ENCODE peak calls at places on chromosomes 2 and 18, in five cellular contexts. One of them, this sample, is unnamed.
A peak's percentile ranks its signal among the peaks of the same experiment; 100 is the strongest.

GRCh38 chr2:221106241-221106640 is 465.9 kb downstream of the EPHA4 start:
- DNase-seq in HCT116: no peak
- DNase-seq in GM23338: no peak
- DNase-seq in cardiac muscle cell: no peak
- DNase-seq in psoas muscle: no peak
- DNase-seq in this sample: no peak

GRCh38 chr2:71965530-71965929 is 182.1 kb downstream of the CYP26B1 start:
- DNase-seq in cardiac muscle cell: no peak
- DNase-seq in psoas muscle: no peak
- DNase-seq in GM23338: no peak
- DNase-seq in HCT116: no peak
- DNase-seq in this sample: no peak

GRCh38 chr2:164606557-164606956 is 14.7 kb downstream of the GRB14 start:
- DNase-seq in cardiac muscle cell: no peak
- DNase-seq in GM23338: no peak
- DNase-seq in HCT116: no peak
- DNase-seq in psoas muscle: no peak
- DNase-seq in this sample: no peak

GRCh38 chr18:76460482-76460881 is 34.6 kb downstream of the ZNF516 start:
- DNase-seq in cardiac muscle cell: no peak
- DNase-seq in HCT116: no peak
- DNase-seq in GM23338: no peak
- DNase-seq in psoas muscle: no peak
- DNase-seq in this sample: no peak

GRCh38 chr18:23619388-23619873 is 33.1 kb upstream of the NPC1 start:
- DNase-seq in psoas muscle: peak; percentile 23
- DNase-seq in cardiac muscle cell: peak; percentile 55
- DNase-seq in HCT116: no peak
- DNase-seq in GM23338: peak; percentile 70
- DNase-seq in this sample: peak; percentile 36

GRCh38 chr2:126115975-126116374 is 540.0 kb upstream of the GYPC start:
- DNase-seq in psoas muscle: no peak
- DNase-seq in HCT116: no peak
- DNase-seq in cardiac muscle cell: no peak
- DNase-seq in GM23338: peak; percentile 3
- DNase-seq in this sample: no peak

GRCh38 chr2:23377772-23378171 is 7.2 kb upstream of the KLHL29 start:
- DNase-seq in HCT116: no peak
- DNase-seq in psoas muscle: no peak
- DNase-seq in cardiac muscle cell: no peak
- DNase-seq in GM23338: no peak
- DNase-seq in this sample: no peak

GRCh38 chr2:61021228-61021660 is 3.2 kb upstream of the PUS10 start:
- DNase-seq in psoas muscle: no peak
- DNase-seq in HCT116: no peak
- DNase-seq in cardiac muscle cell: no peak
- DNase-seq in GM23338: no peak
- DNase-seq in this sample: no peak

GRCh38 chr2:112121682-112122254 is 16.4 kb upstream of the FBLN7 start:
- DNase-seq in cardiac muscle cell: peak; percentile 41
- DNase-seq in HCT116: peak; percentile 26
- DNase-seq in psoas muscle: no peak
- DNase-seq in GM23338: peak; percentile 68
- DNase-seq in this sample: peak; percentile 52

GRCh38 chr2:136057023-136057801 is 60.7 kb downstream of the CXCR4 start:
- DNase-seq in cardiac muscle cell: no peak
- DNase-seq in GM23338: no peak
- DNase-seq in psoas muscle: no peak
- DNase-seq in HCT116: no peak
- DNase-seq in this sample: peak; percentile 82

GRCh38 chr2:135744761-135745314 is 3.2 kb downstream of the UBXN4 start:
- DNase-seq in psoas muscle: no peak
- DNase-seq in GM23338: peak; percentile 52
- DNase-seq in HCT116: no peak
- DNase-seq in cardiac muscle cell: peak; percentile 4
- DNase-seq in this sample: peak; percentile 42

GRCh38 chr2:177489719-177490301 is 97.2 kb downstream of the AGPS start:
- DNase-seq in GM23338: peak; percentile 68
- DNase-seq in cardiac muscle cell: peak; percentile 55
- DNase-seq in psoas muscle: no peak
- DNase-seq in HCT116: peak; percentile 8
- DNase-seq in this sample: peak; percentile 9
- TF ChIP-seq CTCF in GM23338: peak; percentile 62
- TF ChIP-seq CTCF in cardiac muscle cell: peak; percentile 62
- TF ChIP-seq CTCF in psoas muscle: peak; percentile 44
- TF ChIP-seq CTCF in HCT116: peak; percentile 51
- TF ChIP-seq CTCF in this sample: peak; percentile 37

GRCh38 chr2:113838277-113838676 is 51.6 kb upstream of the ACTR3 start:
- DNase-seq in psoas muscle: no peak
- DNase-seq in cardiac muscle cell: no peak
- DNase-seq in GM23338: no peak
- DNase-seq in HCT116: no peak
- DNase-seq in this sample: no peak

GRCh38 chr2:113846439-113846838 is 43.5 kb upstream of the ACTR3 start:
- DNase-seq in GM23338: no peak
- DNase-seq in psoas muscle: no peak
- DNase-seq in HCT116: no peak
- DNase-seq in cardiac muscle cell: no peak
- DNase-seq in this sample: no peak

GRCh38 chr2:113838744-113839444 is 51.0 kb upstream of the ACTR3 start:
- DNase-seq in HCT116: no peak
- DNase-seq in GM23338: no peak
- DNase-seq in psoas muscle: no peak
- DNase-seq in cardiac muscle cell: no peak
- DNase-seq in this sample: no peak

GRCh38 chr2:113842919-113843736 is 46.8 kb upstream of the ACTR3 start:
- DNase-seq in psoas muscle: no peak
- DNase-seq in GM23338: no peak
- DNase-seq in HCT116: no peak
- DNase-seq in cardiac muscle cell: no peak
- DNase-seq in this sample: no peak

DNA sequence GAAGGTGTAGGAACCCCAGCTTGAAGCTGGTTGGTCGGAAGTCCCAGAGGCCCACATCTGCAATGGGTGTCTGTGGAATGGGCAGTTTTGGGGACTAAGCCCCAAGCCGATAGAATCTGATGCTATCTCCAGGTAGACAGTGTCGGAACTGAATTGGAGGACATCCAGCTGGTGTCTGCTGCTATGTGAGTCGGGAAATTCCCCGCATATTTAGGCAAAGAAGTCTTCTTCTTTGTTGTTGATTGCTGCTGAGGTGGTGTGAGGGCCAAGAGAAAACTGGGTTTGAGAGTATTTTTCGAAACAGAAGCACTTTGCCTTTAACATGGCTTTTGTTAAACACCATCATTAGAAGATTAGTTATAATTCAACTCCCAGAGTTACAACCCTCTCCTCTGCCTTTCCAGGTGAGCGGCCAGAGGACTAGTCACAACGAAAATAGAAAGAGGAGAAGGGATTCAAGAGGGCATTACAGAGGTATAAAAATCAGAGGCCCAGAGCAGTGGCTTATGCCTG is 49.4 kb upstream of the ACTR3 start:
- DNase-seq in cardiac muscle cell: no peak
- DNase-seq in GM23338: peak; percentile 60
- DNase-seq in psoas muscle: no peak
- DNase-seq in HCT116: no peak
- DNase-seq in this sample: no peak
- H3K4me3 ChIP-seq in cardiac muscle cell: no peak overlapping the region
- H3K4me3 ChIP-seq in GM23338: no peak overlapping the region
- H3K4me3 ChIP-seq in psoas muscle: no peak overlapping the region
- H3K4me3 ChIP-seq in HCT116: no peak overlapping the region
- H3K4me3 ChIP-seq in this sample: no peak overlapping the region

GRCh38 chr2:88042476-88042875 is 13.1 kb downstream of the KRCC1 start:
- DNase-seq in HCT116: no peak
- DNase-seq in cardiac muscle cell: no peak
- DNase-seq in psoas muscle: no peak
- DNase-seq in GM23338: no peak
- DNase-seq in this sample: no peak

GRCh38 chr2:88036162-88036561 is 19.4 kb downstream of the KRCC1 start:
- DNase-seq in GM23338: no peak
- DNase-seq in psoas muscle: no peak
- DNase-seq in HCT116: no peak
- DNase-seq in cardiac muscle cell: no peak
- DNase-seq in this sample: no peak

DNA sequence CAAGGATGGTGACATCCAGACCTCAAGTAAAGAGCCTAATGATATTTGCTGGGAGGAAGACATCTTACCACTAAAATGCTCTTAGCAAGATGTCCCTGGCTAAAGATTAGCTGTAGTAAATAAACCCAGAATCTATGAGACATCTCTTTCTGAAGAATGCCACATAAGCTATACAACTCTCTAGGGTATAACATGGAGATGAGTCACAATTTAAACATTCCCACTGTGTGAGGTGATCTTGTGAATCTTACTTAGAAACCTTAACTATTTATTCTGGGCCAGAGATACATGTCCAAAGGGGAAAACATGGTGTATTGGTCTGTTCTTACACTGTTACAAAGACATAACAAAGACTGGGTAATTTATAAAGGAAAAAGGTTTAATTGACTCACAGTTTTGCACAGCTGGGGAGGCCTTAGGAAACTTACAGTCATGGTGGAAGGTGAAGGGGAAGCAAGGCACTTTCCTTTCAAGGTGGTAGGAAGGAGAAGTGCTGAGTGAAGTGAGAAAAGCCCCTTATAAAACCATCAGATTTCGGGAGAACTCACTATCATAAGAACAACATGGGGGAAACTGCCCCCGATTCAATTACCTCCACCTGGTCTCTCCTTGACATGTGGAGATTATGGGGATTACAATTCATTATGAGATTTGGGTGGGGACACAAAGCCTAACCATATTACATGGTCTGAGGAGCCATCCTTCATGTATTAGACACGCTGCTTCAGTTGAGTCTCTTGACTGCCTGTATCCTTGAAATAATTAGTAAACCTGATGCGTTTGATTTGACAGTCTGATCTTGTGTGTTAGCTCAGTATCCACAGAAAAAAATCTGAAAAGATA is 17.1 kb downstream of the KRCC1 start:
- DNase-seq in psoas muscle: no peak
- DNase-seq in HCT116: no peak
- DNase-seq in GM23338: no peak
- DNase-seq in cardiac muscle cell: no peak
- DNase-seq in this sample: no peak
- TF ChIP-seq CTCF in psoas muscle: no peak
- TF ChIP-seq CTCF in HCT116: no peak
- TF ChIP-seq CTCF in GM23338: no peak
- TF ChIP-seq CTCF in cardiac muscle cell: no peak
- TF ChIP-seq CTCF in this sample: no peak

GRCh38 chr2:36911012-36911411 is 55.3 kb downstream of the STRN start:
- DNase-seq in HCT116: no peak
- DNase-seq in psoas muscle: no peak
- DNase-seq in GM23338: no peak
- DNase-seq in cardiac muscle cell: no peak
- DNase-seq in this sample: no peak

GRCh38 chr2:36919041-36919837 is 47.1 kb downstream of the STRN start:
- DNase-seq in HCT116: no peak
- DNase-seq in cardiac muscle cell: peak; percentile 16
- DNase-seq in psoas muscle: no peak
- DNase-seq in GM23338: peak; percentile 46
- DNase-seq in this sample: no peak

GRCh38 chr2:36912692-36913091 is 53.6 kb downstream of the STRN start:
- DNase-seq in GM23338: no peak
- DNase-seq in cardiac muscle cell: no peak
- DNase-seq in psoas muscle: no peak
- DNase-seq in HCT116: no peak
- DNase-seq in this sample: no peak

GRCh38 chr2:36918307-36918706 is 48.0 kb downstream of the STRN start:
- DNase-seq in HCT116: no peak
- DNase-seq in cardiac muscle cell: no peak
- DNase-seq in psoas muscle: no peak
- DNase-seq in GM23338: no peak
- DNase-seq in this sample: no peak

GRCh38 chr2:36915627-36916026 is 50.7 kb downstream of the STRN start:
- DNase-seq in cardiac muscle cell: no peak
- DNase-seq in HCT116: no peak
- DNase-seq in psoas muscle: no peak
- DNase-seq in GM23338: no peak
- DNase-seq in this sample: no peak
- H3K4me3 ChIP-seq in cardiac muscle cell: no peak overlapping the region
- H3K4me3 ChIP-seq in HCT116: no peak overlapping the region
- H3K4me3 ChIP-seq in psoas muscle: no peak overlapping the region
- H3K4me3 ChIP-seq in GM23338: no peak overlapping the region
- H3K4me3 ChIP-seq in this sample: no peak overlapping the region

DNA sequence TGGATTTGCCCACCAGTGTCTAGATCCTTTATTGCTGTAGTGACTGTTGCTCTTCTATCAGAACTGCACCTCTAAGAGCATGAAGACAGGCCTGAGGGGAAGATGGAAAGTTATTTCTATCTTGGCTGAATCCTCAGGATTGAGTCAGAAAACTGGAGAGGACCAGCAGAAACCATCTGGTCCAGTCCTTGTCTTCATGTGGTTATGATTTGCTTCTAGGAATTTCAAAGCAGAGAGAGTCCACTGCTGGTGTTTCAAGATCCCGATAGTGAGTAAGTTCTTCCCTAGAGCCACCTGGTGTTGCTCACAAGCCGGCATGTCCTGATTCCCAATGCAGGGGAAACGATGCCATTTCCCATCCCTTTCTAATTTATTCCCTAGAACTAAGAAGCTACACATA is 84.2 kb downstream of the NCKAP5 start:
- DNase-seq in psoas muscle: no peak
- DNase-seq in HCT116: no peak
- DNase-seq in cardiac muscle cell: no peak
- DNase-seq in GM23338: no peak
- DNase-seq in this sample: no peak
- TF ChIP-seq CTCF in psoas muscle: no peak
- TF ChIP-seq CTCF in HCT116: no peak
- TF ChIP-seq CTCF in cardiac muscle cell: no peak
- TF ChIP-seq CTCF in GM23338: no peak
- TF ChIP-seq CTCF in this sample: no peak

GRCh38 chr2:218009191-218010114 is 6.7 kb upstream of the TNS1 start:
- DNase-seq in HCT116: no peak
- DNase-seq in GM23338: peak; percentile 62
- DNase-seq in cardiac muscle cell: no peak
- DNase-seq in psoas muscle: no peak
- DNase-seq in this sample: no peak
- H3K4me3 ChIP-seq in HCT116: peak overlapping the region; percentile 69
- H3K4me3 ChIP-seq in GM23338: peak overlapping the region; percentile 84
- H3K4me3 ChIP-seq in cardiac muscle cell: peak overlapping the region; percentile 29
- H3K4me3 ChIP-seq in psoas muscle: peak overlapping the region; percentile 68
- H3K4me3 ChIP-seq in this sample: no peak overlapping the region

DNA sequence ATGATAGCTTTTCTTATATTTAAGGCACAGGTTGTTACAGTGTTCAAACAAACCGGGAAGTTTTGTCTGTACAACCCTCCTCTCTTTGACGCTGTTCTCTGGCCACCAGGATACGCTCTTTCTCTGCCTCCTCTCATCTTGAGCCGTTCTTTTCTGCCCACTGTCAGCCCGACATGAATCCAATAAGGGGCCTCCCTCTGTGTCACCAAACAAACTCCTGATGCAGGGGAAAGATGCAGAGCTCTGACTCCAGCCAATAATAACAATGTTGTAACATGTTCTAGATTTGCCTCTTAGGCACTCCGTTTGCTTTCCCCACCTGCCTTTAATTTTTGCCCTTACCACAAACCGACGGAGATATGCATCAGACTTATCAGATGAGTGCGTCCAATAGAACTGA is 449.3 kb downstream of the SLC4A3 start:
- DNase-seq in GM23338: no peak
- DNase-seq in psoas muscle: no peak
- DNase-seq in HCT116: no peak
- DNase-seq in cardiac muscle cell: peak; percentile 27
- DNase-seq in this sample: no peak
- TF ChIP-seq CTCF in GM23338: peak; percentile 45
- TF ChIP-seq CTCF in psoas muscle: no peak
- TF ChIP-seq CTCF in HCT116: no peak
- TF ChIP-seq CTCF in cardiac muscle cell: peak; percentile 58
- TF ChIP-seq CTCF in this sample: no peak